ENCODE peak calls at places on chromosomes 16 and 17, in seven cellular contexts. D, I, G, J, X, U and Z are unnamed samples.

GRCh38 chr17:76558210-76559095 is 18.6 kb downstream of the PRCD start:
- DNase-seq in I (no peak), U (no peak), J (no peak), X (no peak), G (peak; percentile 33), D (no peak), Z (no peak)

GRCh38 chr17:58278661-58279015 is 2.1 kb downstream of the MPO start:
- DNase-seq in G (no peak), U (peak; percentile 69), I (peak; percentile 75), J (no peak), D (no peak), X (no peak), Z (peak; percentile 89)

GRCh38 chr17:72387487-72387886 is 266.7 kb downstream of the SOX9 start:
- DNase-seq in X (no peak), D (no peak), J (no peak), U (no peak), I (no peak), G (peak; percentile 56), Z (no peak)

GRCh38 chr17:79145548-79145947 is 70.9 kb downstream of the ENGASE start:
- DNase-seq in X (no peak), U (no peak), G (no peak), I (no peak), J (no peak), D (no peak), Z (no peak)

GRCh38 chr17:76935331-76935730 is 67.1 kb downstream of the MGAT5B start:
- DNase-seq in X (no peak), U (no peak), I (no peak), D (no peak), G (no peak), J (no peak), Z (no peak)

GRCh38 chr16:70159355-70160348 is 13.9 kb upstream of the CLEC18C start:
- DNase-seq in J (no peak), U (no peak), I (no peak), X (no peak), D (no peak), G (no peak), Z (peak; percentile 68)

GRCh38 chr16:24538756-24539294 is 541 bp upstream of the RBBP6 start:
- DNase-seq in X (peak; percentile 47), D (no peak), U (no peak), J (peak; percentile 69), I (no peak), G (no peak), Z (peak; percentile 83)

GRCh38 chr17:76191891-76192290 is 48.4 kb downstream of the RNF157 start:
- DNase-seq in I (no peak), X (no peak), G (no peak), U (no peak), J (no peak), D (no peak), Z (no peak)

GRCh38 chr17:79142375-79142774 is 67.8 kb downstream of the ENGASE start:
- DNase-seq in G (no peak), X (no peak), U (no peak), D (no peak), I (no peak), J (no peak), Z (no peak)